ENCODE peak calls at places on chromosomes 4 and X, in ten cellular contexts. One of them, this sample, is unnamed.

GRCh38 chr4:7772708-7773385 is 166.8 kb downstream of the AFAP1 start:
- DNase-seq in HepG2: no peak
- DNase-seq in HCT116: no peak
- DNase-seq in lower lobe of right lung: no peak
- DNase-seq in A549: no peak
- DNase-seq in iPS DF 6.9: no peak
- DNase-seq in H9: peak; percentile 28
- DNase-seq in CD8-positive, alpha-beta memory T cell: no peak
- DNase-seq in pancreas: no peak
- DNase-seq in upper lobe of right lung: peak; percentile 65
- DNase-seq in this sample: no peak

GRCh38 chrX:2638279-2638678 is 52.8 kb upstream of the CD99 start:
- DNase-seq in HepG2: no peak
- DNase-seq in HCT116: no peak
- DNase-seq in lower lobe of right lung: no peak
- DNase-seq in A549: no peak
- DNase-seq in iPS DF 6.9: no peak
- DNase-seq in H9: no peak
- DNase-seq in CD8-positive, alpha-beta memory T cell: peak; percentile 55
- DNase-seq in pancreas: no peak
- DNase-seq in upper lobe of right lung: no peak
- DNase-seq in this sample: no peak

GRCh38 chr4:60945641-60946040 is 254.5 kb upstream of the ADGRL3 start:
- DNase-seq in HepG2: no peak
- DNase-seq in HCT116: no peak
- DNase-seq in lower lobe of right lung: no peak
- DNase-seq in A549: no peak
- DNase-seq in iPS DF 6.9: no peak
- DNase-seq in H9: no peak
- DNase-seq in CD8-positive, alpha-beta memory T cell: no peak
- DNase-seq in pancreas: no peak
- DNase-seq in upper lobe of right lung: no peak
- DNase-seq in this sample: no peak

GRCh38 chr4:23763559-23763958 is 126.3 kb downstream of the PPARGC1A start:
- DNase-seq in HepG2: peak; percentile 55
- DNase-seq in HCT116: no peak
- DNase-seq in lower lobe of right lung: no peak
- DNase-seq in A549: no peak
- DNase-seq in iPS DF 6.9: no peak
- DNase-seq in H9: no peak
- DNase-seq in CD8-positive, alpha-beta memory T cell: no peak
- DNase-seq in pancreas: no peak
- DNase-seq in upper lobe of right lung: no peak
- DNase-seq in this sample: no peak

GRCh38 chr4:37628977-37629609 is 57.1 kb downstream of the RELL1 start:
- DNase-seq in HepG2: no peak
- DNase-seq in HCT116: peak; percentile 59
- DNase-seq in lower lobe of right lung: no peak
- DNase-seq in A549: peak; percentile 50
- DNase-seq in iPS DF 6.9: no peak
- DNase-seq in H9: no peak
- DNase-seq in CD8-positive, alpha-beta memory T cell: no peak
- DNase-seq in pancreas: no peak
- DNase-seq in upper lobe of right lung: no peak
- DNase-seq in this sample: no peak

GRCh38 chr4:109375778-109376414 is 57.7 kb upstream of the SEC24B start:
- DNase-seq in HepG2: no peak
- DNase-seq in HCT116: no peak
- DNase-seq in lower lobe of right lung: peak; percentile 47
- DNase-seq in A549: no peak
- DNase-seq in iPS DF 6.9: no peak
- DNase-seq in H9: no peak
- DNase-seq in CD8-positive, alpha-beta memory T cell: no peak
- DNase-seq in pancreas: no peak
- DNase-seq in upper lobe of right lung: no peak
- DNase-seq in this sample: no peak

GRCh38 chrX:134622813-134623185 is 35.5 kb downstream of the PLAC1 start:
- DNase-seq in HepG2: no peak
- DNase-seq in HCT116: no peak
- DNase-seq in lower lobe of right lung: no peak
- DNase-seq in A549: no peak
- DNase-seq in iPS DF 6.9: no peak
- DNase-seq in H9: no peak
- DNase-seq in CD8-positive, alpha-beta memory T cell: no peak
- DNase-seq in pancreas: no peak
- DNase-seq in upper lobe of right lung: no peak
- DNase-seq in this sample: no peak

GRCh38 chrX:138709886-138710285 is 1.6 kb downstream of the FGF13 start:
- DNase-seq in HepG2: no peak
- DNase-seq in HCT116: no peak
- DNase-seq in lower lobe of right lung: no peak
- DNase-seq in A549: no peak
- DNase-seq in iPS DF 6.9: no peak
- DNase-seq in H9: no peak
- DNase-seq in CD8-positive, alpha-beta memory T cell: no peak
- DNase-seq in pancreas: no peak
- DNase-seq in upper lobe of right lung: no peak
- DNase-seq in this sample: no peak

GRCh38 chr4:102517753-102518152 is 16.6 kb downstream of the NFKB1 start:
- DNase-seq in HepG2: no peak
- DNase-seq in HCT116: no peak
- DNase-seq in lower lobe of right lung: no peak
- DNase-seq in A549: no peak
- DNase-seq in iPS DF 6.9: no peak
- DNase-seq in H9: no peak
- DNase-seq in CD8-positive, alpha-beta memory T cell: no peak
- DNase-seq in pancreas: no peak
- DNase-seq in upper lobe of right lung: no peak
- DNase-seq in this sample: no peak

GRCh38 chr4:2339458-2340271 is 77.8 kb upstream of the MXD4 start:
- DNase-seq in HepG2: no peak
- DNase-seq in HCT116: no peak
- DNase-seq in lower lobe of right lung: no peak
- DNase-seq in A549: no peak
- DNase-seq in iPS DF 6.9: no peak
- DNase-seq in H9: peak; percentile 54
- DNase-seq in CD8-positive, alpha-beta memory T cell: no peak
- DNase-seq in pancreas: no peak
- DNase-seq in upper lobe of right lung: peak; percentile 40
- DNase-seq in this sample: no peak

GRCh38 chrX:64894454-64895038 is 81.7 kb downstream of the ZC4H2 start:
- DNase-seq in HepG2: peak; percentile 36
- DNase-seq in HCT116: peak; percentile 12
- DNase-seq in lower lobe of right lung: no peak
- DNase-seq in A549: no peak
- DNase-seq in iPS DF 6.9: peak; percentile 35
- DNase-seq in H9: peak; percentile 63
- DNase-seq in CD8-positive, alpha-beta memory T cell: peak; percentile 47
- DNase-seq in pancreas: peak; percentile 20
- DNase-seq in upper lobe of right lung: no peak
- DNase-seq in this sample: no peak

GRCh38 chr4:14726441-14727405 is 275.6 kb upstream of the CPEB2 start:
- DNase-seq in HepG2: no peak
- DNase-seq in HCT116: no peak
- DNase-seq in lower lobe of right lung: no peak
- DNase-seq in A549: peak; percentile 40
- DNase-seq in iPS DF 6.9: no peak
- DNase-seq in H9: peak; percentile 38
- DNase-seq in CD8-positive, alpha-beta memory T cell: no peak
- DNase-seq in pancreas: peak; percentile 48
- DNase-seq in upper lobe of right lung: no peak
- DNase-seq in this sample: no peak

GRCh38 chrX:57367649-57368048 is 81.1 kb downstream of the FAAH2 start:
- DNase-seq in HepG2: peak; percentile 0
- DNase-seq in HCT116: no peak
- DNase-seq in lower lobe of right lung: no peak
- DNase-seq in A549: no peak
- DNase-seq in iPS DF 6.9: no peak
- DNase-seq in H9: no peak
- DNase-seq in CD8-positive, alpha-beta memory T cell: no peak
- DNase-seq in pancreas: no peak
- DNase-seq in upper lobe of right lung: no peak
- DNase-seq in this sample: no peak

GRCh38 chr4:77564231-77564630 is 41.4 kb upstream of the CXCL13 start:
- DNase-seq in HepG2: no peak
- DNase-seq in HCT116: no peak
- DNase-seq in lower lobe of right lung: no peak
- DNase-seq in A549: no peak
- DNase-seq in iPS DF 6.9: no peak
- DNase-seq in H9: no peak
- DNase-seq in CD8-positive, alpha-beta memory T cell: no peak
- DNase-seq in pancreas: no peak
- DNase-seq in upper lobe of right lung: no peak
- DNase-seq in this sample: no peak

GRCh38 chrX:135395064-135395463 is 26.7 kb upstream of the SMIM10L2A start:
- DNase-seq in HepG2: no peak
- DNase-seq in HCT116: no peak
- DNase-seq in lower lobe of right lung: no peak
- DNase-seq in A549: no peak
- DNase-seq in iPS DF 6.9: no peak
- DNase-seq in H9: no peak
- DNase-seq in CD8-positive, alpha-beta memory T cell: no peak
- DNase-seq in pancreas: no peak
- DNase-seq in upper lobe of right lung: no peak
- DNase-seq in this sample: no peak

GRCh38 chr4:14091966-14092365 is 464.4 kb upstream of the BOD1L1 start:
- DNase-seq in HepG2: no peak
- DNase-seq in HCT116: no peak
- DNase-seq in lower lobe of right lung: no peak
- DNase-seq in A549: no peak
- DNase-seq in iPS DF 6.9: no peak
- DNase-seq in H9: no peak
- DNase-seq in CD8-positive, alpha-beta memory T cell: no peak
- DNase-seq in pancreas: no peak
- DNase-seq in upper lobe of right lung: no peak
- DNase-seq in this sample: no peak

GRCh38 chrX:73964607-73965006 is 339.4 kb upstream of the ZCCHC13 start:
- DNase-seq in HepG2: no peak
- DNase-seq in HCT116: no peak
- DNase-seq in lower lobe of right lung: no peak
- DNase-seq in A549: no peak
- DNase-seq in iPS DF 6.9: no peak
- DNase-seq in H9: no peak
- DNase-seq in CD8-positive, alpha-beta memory T cell: no peak
- DNase-seq in pancreas: no peak
- DNase-seq in upper lobe of right lung: no peak
- DNase-seq in this sample: no peak

GRCh38 chr4:125664091-125664767 is 349.5 kb downstream of the FAT4 start:
- DNase-seq in HepG2: no peak
- DNase-seq in HCT116: no peak
- DNase-seq in lower lobe of right lung: no peak
- DNase-seq in A549: no peak
- DNase-seq in iPS DF 6.9: no peak
- DNase-seq in H9: no peak
- DNase-seq in CD8-positive, alpha-beta memory T cell: no peak
- DNase-seq in pancreas: no peak
- DNase-seq in upper lobe of right lung: no peak
- DNase-seq in this sample: no peak

GRCh38 chr4:125666635-125667034 is 351.9 kb downstream of the FAT4 start:
- DNase-seq in HepG2: no peak
- DNase-seq in HCT116: no peak
- DNase-seq in lower lobe of right lung: no peak
- DNase-seq in A549: no peak
- DNase-seq in iPS DF 6.9: no peak
- DNase-seq in H9: no peak
- DNase-seq in CD8-positive, alpha-beta memory T cell: no peak
- DNase-seq in pancreas: no peak
- DNase-seq in upper lobe of right lung: no peak
- DNase-seq in this sample: no peak
- H3K9me3 ChIP-seq in HepG2: no peaks in the 10 kb centered on the region
- H3K9me3 ChIP-seq in HCT116: no peaks in the 10 kb centered on the region
- H3K9me3 ChIP-seq in lower lobe of right lung: no peaks in the 10 kb centered on the region
- H3K9me3 ChIP-seq in A549: no peaks in the 10 kb centered on the region
- H3K9me3 ChIP-seq in iPS DF 6.9: no peaks in the 10 kb centered on the region
- H3K9me3 ChIP-seq in H9: no peaks in the 10 kb centered on the region
- H3K9me3 ChIP-seq in CD8-positive, alpha-beta memory T cell: no peaks in the 10 kb centered on the region
- H3K9me3 ChIP-seq in pancreas: no peaks in the 10 kb centered on the region
- H3K9me3 ChIP-seq in upper lobe of right lung: no peaks in the 10 kb centered on the region
- H3K9me3 ChIP-seq in this sample: no peaks in the 10 kb centered on the region

DNA sequence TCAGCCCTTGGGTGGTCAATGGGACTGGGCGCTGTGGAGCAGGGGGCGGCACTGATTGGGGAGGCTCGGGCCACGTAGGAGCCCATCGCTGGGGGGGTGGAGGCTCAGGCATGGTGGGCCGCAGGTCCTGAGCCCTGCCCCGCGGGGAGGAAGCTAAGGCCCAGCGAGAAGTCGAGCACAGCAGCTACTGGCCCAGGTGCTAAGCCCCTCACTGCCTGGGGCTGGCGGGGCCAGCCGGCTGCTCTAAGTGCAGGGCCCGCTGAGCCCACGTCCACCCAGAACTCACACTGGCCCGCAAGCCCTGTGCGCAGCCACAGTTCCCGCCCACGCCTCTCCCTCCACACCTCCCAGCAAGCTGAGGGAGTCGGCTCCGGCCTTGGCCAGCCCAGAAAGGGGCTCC is 66.4 kb downstream of the ZNF141 start:
- DNase-seq in HepG2: no peak
- DNase-seq in HCT116: no peak
- DNase-seq in lower lobe of right lung: no peak
- DNase-seq in A549: no peak
- DNase-seq in iPS DF 6.9: no peak
- DNase-seq in H9: no peak
- DNase-seq in CD8-positive, alpha-beta memory T cell: no peak
- DNase-seq in pancreas: no peak
- DNase-seq in upper lobe of right lung: no peak
- DNase-seq in this sample: no peak
- H3K9me3 ChIP-seq in HepG2: peaks cover 86% of the 10 kb centered on the region
- H3K9me3 ChIP-seq in HCT116: peaks cover 4% of the 10 kb centered on the region
- H3K9me3 ChIP-seq in lower lobe of right lung: peaks cover 53% of the 10 kb centered on the region
- H3K9me3 ChIP-seq in A549: peaks cover 8% of the 10 kb centered on the region
- H3K9me3 ChIP-seq in iPS DF 6.9: peaks cover 1% of the 10 kb centered on the region
- H3K9me3 ChIP-seq in H9: peaks cover 38% of the 10 kb centered on the region
- H3K9me3 ChIP-seq in CD8-positive, alpha-beta memory T cell: no peaks in the 10 kb centered on the region
- H3K9me3 ChIP-seq in pancreas: no peaks in the 10 kb centered on the region
- H3K9me3 ChIP-seq in upper lobe of right lung: peaks cover 30% of the 10 kb centered on the region
- H3K9me3 ChIP-seq in this sample: peaks cover 7% of the 10 kb centered on the region

GRCh38 chr4:78776729-78777555 is 792 bp downstream of the BMP2K start:
- DNase-seq in HepG2: peak; percentile 52
- DNase-seq in HCT116: peak; percentile 28
- DNase-seq in lower lobe of right lung: peak; percentile 64
- DNase-seq in A549: peak; percentile 41
- DNase-seq in iPS DF 6.9: no peak
- DNase-seq in H9: peak; percentile 45
- DNase-seq in CD8-positive, alpha-beta memory T cell: peak; percentile 67
- DNase-seq in pancreas: peak; percentile 46
- DNase-seq in upper lobe of right lung: peak; percentile 68
- DNase-seq in this sample: peak; percentile 4
- H3K9me3 ChIP-seq in HepG2: no peaks in the 10 kb centered on the region
- H3K9me3 ChIP-seq in HCT116: no peaks in the 10 kb centered on the region
- H3K9me3 ChIP-seq in lower lobe of right lung: no peaks in the 10 kb centered on the region
- H3K9me3 ChIP-seq in A549: no peaks in the 10 kb centered on the region
- H3K9me3 ChIP-seq in iPS DF 6.9: no peaks in the 10 kb centered on the region
- H3K9me3 ChIP-seq in H9: no peaks in the 10 kb centered on the region
- H3K9me3 ChIP-seq in CD8-positive, alpha-beta memory T cell: no peaks in the 10 kb centered on the region
- H3K9me3 ChIP-seq in pancreas: no peaks in the 10 kb centered on the region
- H3K9me3 ChIP-seq in upper lobe of right lung: no peaks in the 10 kb centered on the region
- H3K9me3 ChIP-seq in this sample: no peaks in the 10 kb centered on the region

DNA sequence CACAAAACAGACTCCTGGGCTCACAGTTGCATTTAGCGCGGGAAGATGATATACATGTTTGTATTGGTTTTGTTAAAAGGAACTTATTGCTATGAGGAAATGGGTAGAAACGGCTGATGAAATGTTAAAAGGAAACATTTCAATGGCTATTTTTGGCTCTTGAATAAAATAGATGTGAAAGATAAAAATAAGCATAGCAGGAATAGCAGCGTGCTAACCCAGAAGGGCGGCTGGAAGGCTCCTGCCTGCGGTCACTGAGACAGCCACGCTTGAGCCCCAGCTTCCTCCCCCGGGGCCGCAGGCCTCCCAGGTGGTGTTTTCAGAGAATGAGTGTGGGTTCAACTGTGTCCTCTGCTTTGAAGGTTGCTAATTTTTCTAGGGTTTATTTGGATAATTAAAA is 35.0 kb upstream of the CLCN4 start:
- DNase-seq in HepG2: no peak
- DNase-seq in HCT116: no peak
- DNase-seq in lower lobe of right lung: no peak
- DNase-seq in A549: no peak
- DNase-seq in iPS DF 6.9: no peak
- DNase-seq in H9: no peak
- DNase-seq in CD8-positive, alpha-beta memory T cell: no peak
- DNase-seq in pancreas: no peak
- DNase-seq in upper lobe of right lung: no peak
- DNase-seq in this sample: no peak
- H3K9me3 ChIP-seq in HepG2: no peaks in the 10 kb centered on the region
- H3K9me3 ChIP-seq in HCT116: peaks cover 20% of the 10 kb centered on the region
- H3K9me3 ChIP-seq in lower lobe of right lung: no peaks in the 10 kb centered on the region
- H3K9me3 ChIP-seq in A549: peaks cover 55% of the 10 kb centered on the region
- H3K9me3 ChIP-seq in iPS DF 6.9: no peaks in the 10 kb centered on the region
- H3K9me3 ChIP-seq in H9: peaks cover 42% of the 10 kb centered on the region
- H3K9me3 ChIP-seq in CD8-positive, alpha-beta memory T cell: no peaks in the 10 kb centered on the region
- H3K9me3 ChIP-seq in pancreas: no peaks in the 10 kb centered on the region
- H3K9me3 ChIP-seq in upper lobe of right lung: no peaks in the 10 kb centered on the region
- H3K9me3 ChIP-seq in this sample: no peaks in the 10 kb centered on the region